ENCODE peak calls at places on chromosomes 13 and 19, in five cellular contexts. T is K562, H is adrenal gland, G is right lobe of liver, O is A549. W is an unnamed sample.

GRCh38 chr19:1324792-1325567 is 39.3 kb downstream of the EFNA2 start:
- DNase-seq in O (peak; percentile 78), H (peak; percentile 65), G (peak; percentile 46), T (peak; percentile 88), W (peak; percentile 71)

GRCh38 chr13:28984825-28985224 is 164.7 kb downstream of the MTUS2 start:
- DNase-seq in T (no peak), G (no peak), O (no peak), H (no peak), W (no peak)

GRCh38 chr19:47331931-47332547 is at the start of gene C5AR2:
- DNase-seq in O (peak; percentile 53), T (no peak), G (no peak), H (peak; percentile 26), W (no peak)

GRCh38 chr13:36143768-36144167 is 12.6 kb upstream of the DCLK1 start:
- DNase-seq in G (no peak), H (no peak), O (no peak), T (no peak), W (no peak)

GRCh38 chr13:62061751-62062150 is 646.1 kb upstream of the PCDH20 start:
- DNase-seq in G (no peak), O (no peak), T (no peak), H (no peak), W (no peak)

GRCh38 chr13:111539791-111540446 is 219.5 kb downstream of the TEX29 start:
- DNase-seq in O (no peak), H (no peak), T (no peak), G (no peak), W (no peak)

GRCh38 chr13:94620286-94620896 is 18.7 kb downstream of the GPR180 start:
- DNase-seq in T (peak; percentile 35), H (no peak), O (peak; percentile 45), G (no peak), W (no peak)

GRCh38 chr13:48155850-48156249 is 60.9 kb upstream of the MED4 start:
- DNase-seq in H (no peak), T (no peak), G (no peak), O (peak; percentile 23), W (peak; percentile 7)

GRCh38 chr19:23706657-23707056 is 19.6 kb upstream of the ZNF675 start:
- DNase-seq in G (no peak), O (no peak), T (no peak), H (no peak), W (no peak)

GRCh38 chr19:3440082-3440481 is 40.2 kb downstream of the SMIM24 start:
- DNase-seq in T (peak; percentile 70), G (no peak), H (peak; percentile 42), O (peak; percentile 73), W (peak; percentile 77)

GRCh38 chr13:113551081-113552000 is 33.2 kb upstream of the TFDP1 start:
- DNase-seq in T (peak; percentile 15), O (no peak), G (no peak), H (no peak), W (no peak)

GRCh38 chr13:66624302-66624701 is 605.8 kb downstream of the PCDH9 start:
- DNase-seq in H (no peak), T (no peak), G (no peak), O (no peak), W (no peak)

GRCh38 chr19:54431255-54431838 is 16.1 kb downstream of the TTYH1 start:
- DNase-seq in G (peak; percentile 86), O (peak; percentile 41), T (no peak), H (peak; percentile 59), W (no peak)

GRCh38 chr19:54309811-54310210 is 3.2 kb downstream of the LILRA5 start:
- DNase-seq in O (no peak), T (no peak), H (no peak), G (no peak), W (no peak)

GRCh38 chr13:25085125-25085742 is 10.7 kb upstream of the PABPC3 start:
- DNase-seq in O (peak; percentile 44), H (peak; percentile 25), G (no peak), T (no peak), W (peak; percentile 4)

GRCh38 chr13:28585557-28585956 is 73.4 kb upstream of the POMP start:
- DNase-seq in H (no peak), O (no peak), G (no peak), T (no peak), W (no peak)

GRCh38 chr19:42272989-42273406 is 3.9 kb downstream of the CIC start:
- DNase-seq in T (no peak), G (no peak), H (no peak), O (no peak), W (no peak)

GRCh38 chr19:46471116-46471733 is at the start of gene PNMA8A:
- DNase-seq in H (peak; percentile 89), G (peak; percentile 47), T (peak; percentile 95), O (peak; percentile 57), W (no peak)

GRCh38 chr19:1379961-1380489 is 3.7 kb upstream of the NDUFS7 start:
- DNase-seq in H (no peak), G (no peak), O (no peak), T (no peak), W (no peak)

GRCh38 chr13:79336971-79337370 is 69.1 kb downstream of the RBM26 start:
- DNase-seq in G (no peak), H (no peak), T (no peak), O (no peak), W (no peak)

GRCh38 chr13:24741791-24742190 is 22.2 kb upstream of the RNF17 start:
- DNase-seq in O (no peak), H (no peak), T (no peak), G (no peak), W (no peak)

GRCh38 chr13:83450586-83450985 is 431.7 kb downstream of the SLITRK1 start:
- DNase-seq in H (no peak), G (no peak), O (peak; percentile 26), T (no peak), W (no peak)

GRCh38 chr13:42260885-42261654 is 10.9 kb upstream of the AKAP11 start:
- DNase-seq in T (no peak), G (no peak), O (no peak), H (no peak), W (no peak)

GRCh38 chr13:32587774-32588165 is 1.5 kb downstream of the PDS5B start:
- DNase-seq in G (no peak), O (no peak), H (no peak), T (no peak), W (no peak)

GRCh38 chr19:10007366-10007765 is 2.9 kb downstream of the COL5A3 start:
- DNase-seq in O (no peak), H (no peak), T (no peak), G (no peak), W (no peak)

GRCh38 chr13:76991432-76991795 is 467 bp upstream of the CLN5 start:
- DNase-seq in T (no peak), H (no peak), O (no peak), G (no peak), W (no peak)

GRCh38 chr13:50529154-50529882 is 314.2 kb downstream of the DLEU7 start:
- DNase-seq in G (peak; percentile 83), H (peak; percentile 87), O (peak; percentile 67), T (no peak), W (peak; percentile 22)

GRCh38 chr13:33817843-33818661 is at the start of gene RFC3:
- DNase-seq in G (peak; percentile 92), O (peak; percentile 93), H (peak; percentile 95), T (peak; percentile 70), W (peak; percentile 63)
- TF ChIP-seq POLR2A in G (no peak), O (peak; percentile 28), H (peak; percentile 55), T (peak; percentile 86), W (peak; percentile 14)

DNA sequence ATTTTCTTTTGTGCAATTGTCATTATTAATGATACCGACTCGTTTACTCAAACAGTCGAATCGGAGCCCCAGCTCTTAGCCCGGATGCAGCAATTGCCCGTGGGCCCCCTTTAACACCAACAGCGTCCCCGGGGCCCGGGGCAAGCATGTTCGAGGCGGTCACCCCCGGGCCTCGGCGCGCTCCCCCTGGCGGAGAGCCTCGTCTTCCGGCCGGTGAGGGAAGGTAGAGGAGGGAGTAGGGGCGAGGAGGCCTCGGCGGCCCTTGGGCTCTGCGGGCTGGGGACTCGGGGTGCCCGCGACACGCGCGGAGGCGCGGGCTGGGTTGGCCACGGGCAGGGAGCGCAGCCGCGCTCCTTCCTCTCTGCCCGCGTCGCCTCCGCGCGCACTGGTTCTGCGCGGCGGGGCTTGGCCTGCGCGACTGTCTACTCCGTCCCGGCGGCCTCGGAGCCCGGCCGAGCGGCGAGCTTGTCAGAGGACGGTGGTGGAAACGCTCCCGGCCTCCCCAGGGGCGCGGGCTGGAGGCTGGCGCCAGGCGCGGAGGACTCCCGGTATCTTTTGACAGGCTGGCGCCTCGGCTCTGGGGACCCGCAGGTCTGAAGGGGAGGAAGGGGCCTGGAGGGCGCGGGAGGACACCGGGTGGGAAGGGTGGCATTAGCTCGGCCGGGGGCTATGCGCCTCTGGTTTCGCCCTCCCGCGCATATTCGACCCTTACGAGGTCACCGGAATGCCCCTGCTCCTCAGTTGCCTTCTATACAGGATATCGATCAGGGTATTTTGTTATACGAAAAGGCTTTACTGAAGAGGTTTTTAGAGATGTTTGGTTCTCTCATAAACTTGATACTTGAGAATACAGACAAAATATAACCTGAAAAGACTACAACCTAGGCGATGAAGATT is 1.5 kb downstream of the BIVM start:
- DNase-seq in O (peak; percentile 76), G (peak; percentile 89), T (peak; percentile 72), H (peak; percentile 81), W (peak; percentile 91)
- TF ChIP-seq POLR2A in O (peak; percentile 38), G (peak; percentile 63), T (peak; percentile 58), H (peak; percentile 46), W (peak; percentile 60)

GRCh38 chr19:15895876-15896430 is 1.9 kb downstream of the CYP4F2 start:
- DNase-seq in G (no peak), T (no peak), O (no peak), H (no peak), W (no peak)
- TF ChIP-seq POLR2A in G (no peak), T (no peak), O (no peak), H (no peak), W (no peak)

GRCh38 chr13:21322988-21323387 is 136.1 kb downstream of the ZDHHC20 start:
- DNase-seq in O (no peak), T (no peak), H (no peak), G (no peak), W (no peak)

GRCh38 chr13:21328201-21328600 is 130.9 kb downstream of the ZDHHC20 start:
- DNase-seq in O (no peak), H (no peak), T (no peak), G (no peak), W (no peak)

GRCh38 chr13:21324793-21325192 is 134.3 kb downstream of the ZDHHC20 start:
- DNase-seq in T (no peak), O (no peak), G (no peak), H (no peak), W (no peak)

GRCh38 chr13:21328836-21329477 is 130.1 kb downstream of the ZDHHC20 start:
- DNase-seq in O (no peak), H (no peak), T (no peak), G (no peak), W (no peak)

DNA sequence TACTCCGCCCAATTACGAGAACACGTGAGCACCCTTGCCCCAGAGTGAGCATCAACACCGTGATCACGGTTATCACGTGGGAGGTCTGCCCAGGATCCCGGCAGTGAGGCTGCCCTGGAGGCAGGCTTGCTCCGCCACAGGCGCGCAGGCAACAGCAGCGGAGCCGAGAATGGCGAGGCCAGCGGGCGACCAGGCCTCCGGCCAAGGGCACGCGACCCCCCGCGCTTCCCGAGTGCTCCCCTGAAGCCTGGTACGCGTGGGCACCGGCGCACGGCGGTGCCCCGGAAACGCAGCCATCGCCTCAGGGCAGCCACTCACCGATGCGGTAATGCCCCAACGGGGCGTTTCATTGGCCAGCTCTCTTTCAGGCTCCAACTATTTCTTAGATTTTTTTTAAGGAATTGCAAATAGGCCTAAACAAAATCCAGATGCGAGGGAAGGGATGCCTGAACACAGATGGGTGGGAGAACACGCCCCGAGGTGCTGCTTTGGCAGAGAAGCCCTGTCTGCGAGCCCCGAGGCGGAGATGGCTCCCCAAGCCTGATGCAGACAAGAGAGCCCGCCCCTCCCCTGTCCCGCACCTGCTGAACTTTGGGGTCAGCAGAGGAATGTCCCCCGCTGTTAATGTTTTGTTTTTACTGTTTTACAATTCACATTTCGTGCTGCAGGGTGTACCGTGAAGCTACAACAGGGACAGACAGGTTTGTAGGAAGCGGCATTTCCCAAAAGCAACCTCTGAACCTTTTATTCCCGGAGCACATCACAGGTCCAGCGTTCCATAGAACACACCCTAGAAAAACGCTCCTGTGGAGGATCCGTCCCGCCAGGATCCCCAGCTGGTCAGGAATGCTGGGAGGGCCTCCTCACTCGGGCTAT is 132.7 kb downstream of the ZDHHC20 start:
- DNase-seq in H (peak; percentile 25), O (no peak), T (no peak), G (no peak), W (peak; percentile 23)
- TF ChIP-seq POLR2A in H (no peak), O (no peak), T (no peak), G (no peak), W (peak; percentile 22)